ENCODE peak calls at places on chromosomes 12 and 14, in nine cellular contexts. K is fibroblast of lung; A is trophoblast cell; H is brain microvascular endothelial cell; N is CD4-positive, alpha-beta T cell; E is substantia nigra; W is ascending aorta; O is right cardiac atrium; Q is pancreas. U is an unnamed sample.

GRCh38 chr12:53380797-53381738 is 1.1 kb downstream of the SP1 start:
- DNase-seq in K (peak), A (peak), H (peak), N (no peak), E (no peak), W (peak), O (no peak), Q (peak), U (no peak)

GRCh38 chr14:100056964-100057817 is 8.0 kb upstream of the EVL start:
- DNase-seq in K (no peak), A (peak), H (peak), N (no peak), E (no peak), W (no peak), O (no peak), Q (no peak), U (peak)

GRCh38 chr14:25049559-25050493 is at the start of gene STXBP6:
- DNase-seq in K (peak), A (peak), H (no peak), N (no peak), E (peak), W (peak), O (peak), Q (peak), U (no peak)

GRCh38 chr14:56271988-56272387 is 153.8 kb downstream of the PELI2 start:
- DNase-seq in K (peak), A (no peak), H (peak), N (no peak), E (no peak), W (no peak), O (no peak), Q (no peak), U (no peak)

GRCh38 chr12:107515446-107515958 is 170.1 kb upstream of the PWP1 start:
- DNase-seq in K (peak), A (peak), H (peak), N (peak), E (peak), W (peak), O (no peak), Q (no peak), U (no peak)

GRCh38 chr14:74683406-74683805 is 29.5 kb downstream of the AREL1 start:
- DNase-seq in K (no peak), A (no peak), H (no peak), N (no peak), E (no peak), W (no peak), O (no peak), Q (no peak), U (no peak)

GRCh38 chr14:76208340-76208739 is 56.6 kb downstream of the GPATCH2L start:
- DNase-seq in K (no peak), A (no peak), H (no peak), N (no peak), E (no peak), W (no peak), O (no peak), Q (no peak), U (no peak)

GRCh38 chr14:85701763-85702162 is 171.8 kb downstream of the FLRT2 start:
- DNase-seq in K (peak), A (peak), H (no peak), N (no peak), E (no peak), W (no peak), O (no peak), Q (no peak), U (no peak)

GRCh38 chr12:132597333-132598283 is 12.8 kb downstream of the LRCOL1 start:
- DNase-seq in K (peak), A (peak), H (peak), N (no peak), E (no peak), W (no peak), O (peak), Q (peak), U (peak)

GRCh38 chr14:54086780-54087179 is 130.2 kb upstream of the BMP4 start:
- DNase-seq in K (peak), A (no peak), H (no peak), N (no peak), E (no peak), W (no peak), O (no peak), Q (no peak), U (no peak)

GRCh38 chr14:89507926-89508460 is 91.0 kb upstream of the FOXN3 start:
- DNase-seq in K (peak), A (peak), H (no peak), N (no peak), E (no peak), W (peak), O (no peak), Q (no peak), U (no peak)

GRCh38 chr14:78721756-78722455 is 551.7 kb downstream of the NRXN3 start:
- DNase-seq in K (no peak), A (no peak), H (no peak), N (no peak), E (no peak), W (no peak), O (no peak), Q (no peak), U (no peak)

GRCh38 chr14:55938249-55938791 is 179.9 kb upstream of the PELI2 start:
- DNase-seq in K (peak), A (no peak), H (no peak), N (no peak), E (peak), W (no peak), O (peak), Q (no peak), U (no peak)

GRCh38 chr12:17108877-17109520 is 503.0 kb upstream of the LMO3 start:
- DNase-seq in K (peak), A (peak), H (no peak), N (no peak), E (no peak), W (no peak), O (no peak), Q (no peak), U (no peak)

GRCh38 chr12:120157678-120158077 is 36.8 kb downstream of the GCN1 start:
- DNase-seq in K (no peak), A (no peak), H (no peak), N (no peak), E (no peak), W (no peak), O (no peak), Q (no peak), U (no peak)

GRCh38 chr12:11855993-11856374 is 206.5 kb downstream of the ETV6 start:
- DNase-seq in K (no peak), A (no peak), H (no peak), N (no peak), E (no peak), W (no peak), O (no peak), Q (no peak), U (no peak)

GRCh38 chr14:25411933-25412757 is 362.2 kb upstream of the STXBP6 start:
- DNase-seq in K (no peak), A (peak), H (no peak), N (no peak), E (peak), W (no peak), O (no peak), Q (no peak), U (no peak)

GRCh38 chr12:43057561-43057960 is 468.0 kb upstream of the PRICKLE1 start:
- DNase-seq in K (peak), A (no peak), H (no peak), N (no peak), E (no peak), W (no peak), O (no peak), Q (no peak), U (no peak)

GRCh38 chr14:61103541-61104339 is 122.7 kb downstream of the SLC38A6 start:
- DNase-seq in K (peak), A (peak), H (peak), N (no peak), E (no peak), W (peak), O (peak), Q (no peak), U (no peak)

GRCh38 chr14:71764701-71765347 is 167.4 kb upstream of the RGS6 start:
- DNase-seq in K (no peak), A (no peak), H (no peak), N (no peak), E (no peak), W (no peak), O (no peak), Q (no peak), U (no peak)

GRCh38 chr14:76537912-76538647 is 162.1 kb downstream of the ESRRB start:
- DNase-seq in K (no peak), A (no peak), H (no peak), N (no peak), E (no peak), W (no peak), O (no peak), Q (no peak), U (no peak)

GRCh38 chr14:49622022-49622607 is 1.5 kb downstream of the MGAT2 start:
- DNase-seq in K (no peak), A (no peak), H (no peak), N (no peak), E (no peak), W (no peak), O (no peak), Q (no peak), U (no peak)

GRCh38 chr14:94936411-94936892 is 166.5 kb upstream of the GSC start:
- DNase-seq in K (peak), A (no peak), H (no peak), N (no peak), E (peak), W (peak), O (peak), Q (peak), U (no peak)

GRCh38 chr12:12399906-12400305 is 43.0 kb downstream of the BORCS5 start:
- DNase-seq in K (no peak), A (no peak), H (no peak), N (no peak), E (no peak), W (no peak), O (no peak), Q (no peak), U (no peak)

GRCh38 chr14:71855399-71856036 is 76.7 kb upstream of the RGS6 start:
- DNase-seq in K (peak), A (peak), H (peak), N (peak), E (no peak), W (peak), O (peak), Q (no peak), U (no peak)

GRCh38 chr12:85865905-85866304 is 8.2 kb upstream of the NTS start:
- DNase-seq in K (peak), A (no peak), H (peak), N (no peak), E (no peak), W (no peak), O (peak), Q (peak), U (no peak)

GRCh38 chr12:48455116-48455515 is 17.2 kb upstream of the ANP32D start:
- DNase-seq in K (no peak), A (no peak), H (no peak), N (no peak), E (no peak), W (no peak), O (no peak), Q (no peak), U (no peak)
- H3K27ac ChIP-seq in K (no peak), A (no peak), H (no peak), N (no peak), E (no peak), W (no peak), O (no peak), Q (no peak), U (no peak)

DNA sequence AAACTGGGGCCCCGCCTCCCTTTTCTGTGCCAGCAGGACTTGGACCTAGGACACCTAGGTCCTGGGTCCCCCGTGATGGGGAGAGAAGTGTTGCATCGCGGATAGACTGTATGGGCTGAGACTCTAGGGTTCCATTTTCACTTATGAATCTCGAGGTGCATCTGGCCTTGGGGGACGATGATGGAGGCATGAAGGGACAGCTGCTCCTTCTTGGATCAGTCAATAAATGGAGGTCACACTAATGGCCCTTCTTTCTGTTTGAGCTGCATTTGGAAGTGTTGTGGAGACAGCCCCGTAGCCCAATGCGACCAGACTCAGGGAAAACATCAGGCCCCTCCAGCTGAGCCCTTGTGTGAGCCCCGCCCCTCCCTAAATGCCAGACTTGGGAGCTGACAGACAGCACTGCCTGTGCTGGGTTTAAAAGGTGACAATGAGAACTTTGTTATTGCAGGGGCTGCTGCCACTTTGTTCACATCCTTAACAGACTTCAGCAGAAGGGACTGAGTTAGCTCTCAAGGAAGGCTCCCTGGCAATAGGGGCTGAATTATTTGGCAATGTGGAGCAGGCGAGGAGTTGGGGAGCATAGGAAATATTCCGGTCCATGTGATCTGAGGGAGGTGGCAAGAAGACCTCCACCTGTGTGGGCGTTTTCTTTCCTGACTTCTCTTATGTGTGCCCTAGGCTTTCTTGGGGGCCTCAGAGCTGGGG is 838 bp downstream of the DTX3 start:
- DNase-seq in K (no peak), A (no peak), H (no peak), N (no peak), E (no peak), W (no peak), O (no peak), Q (no peak), U (no peak)
- H3K27ac ChIP-seq in K (no peak), A (no peak), H (no peak), N (no peak), E (peak), W (peak), O (peak), Q (peak), U (peak)

GRCh38 chr14:63297387-63297786 is 21.3 kb downstream of the GPHB5 start:
- DNase-seq in K (no peak), A (no peak), H (no peak), N (no peak), E (no peak), W (no peak), O (no peak), Q (no peak), U (no peak)

GRCh38 chr14:63290741-63291286 is 27.9 kb downstream of the GPHB5 start:
- DNase-seq in K (peak), A (peak), H (no peak), N (no peak), E (no peak), W (no peak), O (no peak), Q (no peak), U (no peak)

GRCh38 chr14:63295991-63296630 is 22.6 kb downstream of the GPHB5 start:
- DNase-seq in K (peak), A (no peak), H (peak), N (no peak), E (no peak), W (no peak), O (no peak), Q (no peak), U (no peak)

GRCh38 chr14:63292805-63293204 is 25.9 kb downstream of the GPHB5 start:
- DNase-seq in K (no peak), A (no peak), H (no peak), N (no peak), E (no peak), W (no peak), O (no peak), Q (no peak), U (no peak)

DNA sequence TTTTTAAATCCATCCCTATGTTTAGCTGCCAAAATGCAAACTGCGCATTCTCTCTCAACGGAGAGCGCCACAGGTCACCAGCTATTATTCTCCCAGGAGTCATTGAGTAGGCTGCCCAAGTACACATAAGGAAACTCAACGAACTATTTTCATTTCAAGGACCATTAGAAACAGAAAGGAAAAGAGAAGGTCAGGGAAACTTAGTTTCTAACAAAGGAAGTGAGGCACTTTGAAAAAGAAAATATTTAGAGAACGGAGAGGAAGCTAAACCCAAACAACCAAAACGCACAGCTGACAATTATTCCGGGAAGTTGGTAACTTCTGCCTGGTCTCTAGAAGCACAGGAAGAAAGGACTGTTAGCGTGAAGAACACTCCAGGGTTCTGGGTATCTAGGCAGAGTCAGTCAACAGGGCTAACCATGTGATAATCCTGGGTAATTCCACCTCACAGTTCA is 23.5 kb downstream of the GPHB5 start:
- DNase-seq in K (no peak), A (no peak), H (no peak), N (no peak), E (no peak), W (no peak), O (no peak), Q (no peak), U (no peak)
- H3K27ac ChIP-seq in K (no peak), A (no peak), H (no peak), N (no peak), E (no peak), W (peak), O (no peak), Q (no peak), U (no peak)

DNA sequence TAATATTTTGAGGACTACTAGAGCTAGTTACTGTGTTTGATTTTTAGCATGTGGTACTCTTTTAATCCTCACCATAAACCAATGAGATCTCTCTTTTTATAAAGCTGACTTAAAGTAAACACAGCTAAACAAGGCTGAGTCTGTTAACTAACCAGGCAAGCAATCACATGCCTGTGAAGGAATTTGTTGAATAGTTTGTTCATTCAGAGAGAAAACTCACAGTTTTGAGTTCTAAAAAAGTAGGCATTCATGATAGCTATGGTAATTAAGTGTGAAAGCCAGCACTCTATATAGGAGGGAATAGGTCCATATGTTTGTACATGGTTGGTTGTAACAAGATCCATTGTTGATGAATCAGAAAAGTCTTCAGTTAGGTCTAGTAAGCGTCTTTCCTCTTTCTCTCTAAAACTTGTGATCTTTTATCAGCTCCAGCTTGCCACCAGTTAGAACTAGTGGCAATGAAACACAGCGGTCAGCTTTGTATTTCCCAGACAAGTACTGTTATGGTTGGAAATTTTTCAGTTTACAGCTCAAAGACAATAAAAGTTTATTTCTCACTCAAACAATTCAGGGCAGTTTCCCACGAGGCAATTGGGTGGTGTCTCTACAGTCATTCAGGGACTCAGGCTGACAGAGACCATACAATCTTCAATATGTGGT is 203.3 kb downstream of the KIF21A start:
- DNase-seq in K (peak), A (no peak), H (no peak), N (no peak), E (no peak), W (no peak), O (no peak), Q (no peak), U (no peak)
- H3K27ac ChIP-seq in K (no peak), A (no peak), H (no peak), N (no peak), E (no peak), W (no peak), O (no peak), Q (peak), U (no peak)

DNA sequence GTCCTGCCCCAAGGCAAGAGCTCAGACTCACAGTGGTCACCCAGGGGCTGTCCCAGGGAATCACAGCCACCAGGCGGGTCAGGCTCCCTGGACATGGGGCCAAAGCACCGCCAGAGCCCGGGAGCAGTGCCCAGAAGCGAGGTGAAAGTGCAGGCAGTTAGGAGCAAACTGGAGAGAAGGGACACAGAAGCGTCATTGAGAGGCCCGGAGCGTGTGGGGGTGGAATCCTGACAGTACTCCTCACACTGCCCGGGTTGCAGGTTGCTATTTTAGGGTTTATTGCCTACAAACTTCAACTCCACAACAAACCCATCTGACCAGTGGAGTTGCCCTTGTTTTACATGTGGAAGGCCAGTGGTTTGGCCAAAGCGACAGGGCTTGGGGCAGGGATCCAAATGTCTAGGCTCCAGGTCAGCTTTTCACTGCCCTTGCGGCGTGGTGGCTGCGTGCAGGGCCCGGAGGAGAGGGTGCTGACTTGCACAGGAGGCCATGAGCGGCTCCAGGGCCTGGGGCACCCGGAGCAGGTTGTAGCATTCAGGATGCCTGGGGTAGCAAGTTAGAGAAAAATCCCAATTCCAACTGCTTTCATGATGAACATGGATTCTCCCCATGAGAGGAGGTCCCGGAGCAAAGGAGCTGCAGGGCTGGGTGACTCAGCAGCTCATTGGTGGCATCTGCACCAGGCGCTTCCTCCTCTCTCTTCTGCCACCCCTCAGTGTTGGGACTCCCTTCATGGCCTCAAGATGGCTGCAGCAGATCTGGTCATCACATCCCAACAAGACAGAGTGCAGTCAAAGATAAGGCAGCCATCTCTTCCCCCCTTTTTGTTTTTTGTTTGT is 112.3 kb upstream of the NCOR2 start:
- DNase-seq in K (no peak), A (peak), H (no peak), N (no peak), E (peak), W (no peak), O (peak), Q (no peak), U (no peak)
- H3K27ac ChIP-seq in K (peak), A (peak), H (no peak), N (no peak), E (peak), W (peak), O (peak), Q (no peak), U (no peak)

DNA sequence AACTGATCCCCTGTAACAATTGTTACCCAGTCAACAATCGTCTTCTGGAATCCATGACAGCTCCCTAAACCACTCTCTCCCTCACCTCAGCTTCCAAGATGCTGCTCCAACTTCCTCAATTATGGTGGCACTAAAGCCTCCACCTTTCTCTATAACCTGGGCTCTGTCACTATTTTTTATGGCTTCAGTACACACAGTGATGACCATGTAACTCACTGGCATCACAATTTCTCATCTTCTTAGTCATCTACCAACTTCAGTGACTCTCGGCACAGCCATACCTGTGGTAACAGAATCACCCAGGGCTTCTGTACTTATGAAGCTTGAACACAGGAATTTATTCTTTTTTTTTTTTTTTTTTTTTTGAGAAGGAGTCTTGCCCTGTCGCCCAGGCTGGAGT is 32.0 kb upstream of the NPAS3 start:
- DNase-seq in K (no peak), A (no peak), H (no peak), N (no peak), E (no peak), W (no peak), O (no peak), Q (no peak), U (no peak)
- H3K27ac ChIP-seq in K (no peak), A (no peak), H (no peak), N (no peak), E (no peak), W (no peak), O (no peak), Q (no peak), U (no peak)